ENCODE peak calls at places on chromosomes 1 and 21, in five cellular contexts. One of them, this sample, is unnamed.

GRCh38 chr1:1318131-1318652 is 6.3 kb downstream of the INTS11 start:
- DNase-seq in colonic mucosa: peak; percentile 77
- DNase-seq in ovary: peak; percentile 89
- DNase-seq in keratinocyte: no peak
- DNase-seq in osteoblast: peak; percentile 96
- DNase-seq in this sample: no peak

GRCh38 chr1:39567302-39567701 is 9.3 kb downstream of the PABPC4 start:
- DNase-seq in colonic mucosa: no peak
- DNase-seq in ovary: no peak
- DNase-seq in keratinocyte: no peak
- DNase-seq in osteoblast: no peak
- DNase-seq in this sample: no peak

GRCh38 chr1:47262787-47263413 is 30.9 kb upstream of the TAL1 start:
- DNase-seq in colonic mucosa: peak; percentile 60
- DNase-seq in ovary: no peak
- DNase-seq in keratinocyte: no peak
- DNase-seq in osteoblast: no peak
- DNase-seq in this sample: no peak

GRCh38 chr1:87684786-87685185 is 356.1 kb downstream of the LMO4 start:
- DNase-seq in colonic mucosa: no peak
- DNase-seq in ovary: no peak
- DNase-seq in keratinocyte: no peak
- DNase-seq in osteoblast: no peak
- DNase-seq in this sample: no peak

GRCh38 chr1:153231363-153231762 is 14.0 kb downstream of the PRR9 start:
- DNase-seq in colonic mucosa: peak; percentile 52
- DNase-seq in ovary: no peak
- DNase-seq in keratinocyte: no peak
- DNase-seq in osteoblast: no peak
- DNase-seq in this sample: peak; percentile 22

GRCh38 chr1:7250826-7251800 is 465.9 kb downstream of the CAMTA1 start:
- DNase-seq in colonic mucosa: peak; percentile 6
- DNase-seq in ovary: no peak
- DNase-seq in keratinocyte: no peak
- DNase-seq in osteoblast: no peak
- DNase-seq in this sample: no peak

GRCh38 chr1:19926296-19927129 is 3.1 kb upstream of the PLA2G2E start:
- DNase-seq in colonic mucosa: no peak
- DNase-seq in ovary: no peak
- DNase-seq in keratinocyte: no peak
- DNase-seq in osteoblast: no peak
- DNase-seq in this sample: no peak

GRCh38 chr1:59967141-59967697 is 40.6 kb upstream of the CYP2J2 start:
- DNase-seq in colonic mucosa: peak; percentile 32
- DNase-seq in ovary: no peak
- DNase-seq in keratinocyte: no peak
- DNase-seq in osteoblast: peak; percentile 95
- DNase-seq in this sample: no peak

GRCh38 chr1:31748265-31748859 is 15.8 kb downstream of the ADGRB2 start:
- DNase-seq in colonic mucosa: no peak
- DNase-seq in ovary: no peak
- DNase-seq in keratinocyte: no peak
- DNase-seq in osteoblast: no peak
- DNase-seq in this sample: no peak

GRCh38 chr1:35505911-35506798 is 51.0 kb downstream of the KIAA0319L start:
- DNase-seq in colonic mucosa: no peak
- DNase-seq in ovary: no peak
- DNase-seq in keratinocyte: no peak
- DNase-seq in osteoblast: peak; percentile 88
- DNase-seq in this sample: no peak

GRCh38 chr1:6435547-6435946 is 11.0 kb downstream of the ESPN start:
- DNase-seq in colonic mucosa: no peak
- DNase-seq in ovary: no peak
- DNase-seq in keratinocyte: no peak
- DNase-seq in osteoblast: no peak
- DNase-seq in this sample: no peak

GRCh38 chr1:25338188-25338981 is at the start of gene TMEM50A:
- DNase-seq in colonic mucosa: peak; percentile 92
- DNase-seq in ovary: peak; percentile 92
- DNase-seq in keratinocyte: no peak
- DNase-seq in osteoblast: peak; percentile 95
- DNase-seq in this sample: peak; percentile 94

GRCh38 chr1:239566074-239566473 is 179.7 kb downstream of the CHRM3 start:
- DNase-seq in colonic mucosa: no peak
- DNase-seq in ovary: no peak
- DNase-seq in keratinocyte: no peak
- DNase-seq in osteoblast: peak; percentile 56
- DNase-seq in this sample: no peak

GRCh38 chr1:51236548-51237312 is 657 bp downstream of the RNF11 start:
- DNase-seq in colonic mucosa: peak; percentile 66
- DNase-seq in ovary: peak; percentile 69
- DNase-seq in keratinocyte: no peak
- DNase-seq in osteoblast: peak; percentile 75
- DNase-seq in this sample: peak; percentile 79

GRCh38 chr1:17569200-17570139 is 30.0 kb downstream of the ARHGEF10L start:
- DNase-seq in colonic mucosa: peak; percentile 81
- DNase-seq in ovary: peak; percentile 91
- DNase-seq in keratinocyte: no peak
- DNase-seq in osteoblast: peak; percentile 99
- DNase-seq in this sample: peak; percentile 99

GRCh38 chr21:45589686-45590245 is 47.5 kb upstream of the SLC19A1 start:
- DNase-seq in colonic mucosa: no peak
- DNase-seq in ovary: no peak
- DNase-seq in keratinocyte: no peak
- DNase-seq in osteoblast: no peak
- DNase-seq in this sample: no peak

GRCh38 chr21:33543505-33544129 is 779 bp downstream of the SON start:
- DNase-seq in colonic mucosa: peak; percentile 81
- DNase-seq in ovary: peak; percentile 70
- DNase-seq in keratinocyte: no peak
- DNase-seq in osteoblast: peak; percentile 53
- DNase-seq in this sample: no peak

GRCh38 chr1:220902916-220903315 is 23.7 kb downstream of the HLX start:
- DNase-seq in colonic mucosa: no peak
- DNase-seq in ovary: no peak
- DNase-seq in keratinocyte: no peak
- DNase-seq in osteoblast: no peak
- DNase-seq in this sample: no peak

GRCh38 chr1:7341145-7341900 is 429.8 kb upstream of the VAMP3 start:
- DNase-seq in colonic mucosa: peak; percentile 36
- DNase-seq in ovary: no peak
- DNase-seq in keratinocyte: no peak
- DNase-seq in osteoblast: no peak
- DNase-seq in this sample: no peak

GRCh38 chr1:20069932-20070331 is at the start of gene PLA2G5:
- DNase-seq in colonic mucosa: peak; percentile 20
- DNase-seq in ovary: peak; percentile 82
- DNase-seq in keratinocyte: no peak
- DNase-seq in osteoblast: no peak
- DNase-seq in this sample: peak; percentile 91

GRCh38 chr1:163844393-163844948 is 522.7 kb downstream of the NUF2 start:
- DNase-seq in colonic mucosa: no peak
- DNase-seq in ovary: no peak
- DNase-seq in keratinocyte: no peak
- DNase-seq in osteoblast: no peak
- DNase-seq in this sample: no peak

GRCh38 chr21:43323244-43324005 is 103.5 kb downstream of the SIK1 start:
- DNase-seq in colonic mucosa: no peak
- DNase-seq in ovary: peak; percentile 72
- DNase-seq in keratinocyte: no peak
- DNase-seq in osteoblast: no peak
- DNase-seq in this sample: no peak

GRCh38 chr1:200556005-200556404 is 64.5 kb downstream of the KIF14 start:
- DNase-seq in colonic mucosa: no peak
- DNase-seq in ovary: no peak
- DNase-seq in keratinocyte: no peak
- DNase-seq in osteoblast: no peak
- DNase-seq in this sample: no peak

GRCh38 chr1:38015978-38016640 is 3.6 kb downstream of the UTP11 start:
- DNase-seq in colonic mucosa: no peak
- DNase-seq in ovary: no peak
- DNase-seq in keratinocyte: no peak
- DNase-seq in osteoblast: no peak
- DNase-seq in this sample: no peak

GRCh38 chr1:245512181-245512888 is 357.6 kb downstream of the KIF26B start:
- DNase-seq in colonic mucosa: no peak
- DNase-seq in ovary: no peak
- DNase-seq in keratinocyte: no peak
- DNase-seq in osteoblast: no peak
- DNase-seq in this sample: no peak

GRCh38 chr1:151681921-151682320 is 34.7 kb downstream of the CELF3 start:
- DNase-seq in colonic mucosa: no peak
- DNase-seq in ovary: no peak
- DNase-seq in keratinocyte: no peak
- DNase-seq in osteoblast: no peak
- DNase-seq in this sample: no peak

GRCh38 chr1:153058826-153059784 is 1.8 kb upstream of the SPRR2A start:
- DNase-seq in colonic mucosa: no peak
- DNase-seq in ovary: no peak
- DNase-seq in keratinocyte: no peak
- DNase-seq in osteoblast: no peak
- DNase-seq in this sample: no peak

GRCh38 chr1:163315773-163316374 is 5.9 kb upstream of the NUF2 start:
- DNase-seq in colonic mucosa: peak; percentile 24
- DNase-seq in ovary: peak; percentile 16
- DNase-seq in keratinocyte: no peak
- DNase-seq in osteoblast: no peak
- DNase-seq in this sample: no peak

GRCh38 chr1:43036932-43037331 is 78.3 kb upstream of the SLC2A1 start:
- DNase-seq in colonic mucosa: no peak
- DNase-seq in ovary: no peak
- DNase-seq in keratinocyte: no peak
- DNase-seq in osteoblast: no peak
- DNase-seq in this sample: no peak

DNA sequence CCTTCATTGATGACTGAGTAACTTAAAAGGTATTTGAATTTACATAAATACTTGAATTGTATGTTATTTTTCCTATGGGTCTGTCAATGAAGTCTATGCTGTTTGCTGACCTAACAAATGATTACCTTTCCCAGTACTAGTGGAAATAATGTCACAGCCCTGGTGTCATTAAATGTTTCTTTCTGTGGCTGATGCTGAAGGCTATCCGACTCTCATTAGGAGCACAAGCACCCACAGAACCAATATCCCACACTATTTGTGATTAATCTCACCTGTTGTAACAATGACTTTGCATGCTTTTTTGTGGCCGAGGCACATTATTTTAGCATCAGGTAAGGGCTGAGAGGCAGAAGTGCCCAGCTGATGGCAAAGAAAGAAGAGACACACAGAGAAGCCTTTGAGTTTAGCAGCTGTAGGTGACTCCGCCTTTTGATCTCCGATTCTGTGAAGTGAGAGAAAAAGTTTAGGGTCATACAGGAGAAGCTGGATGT is 25.8 kb upstream of the TRIM45 start:
- DNase-seq in colonic mucosa: no peak
- DNase-seq in ovary: no peak
- DNase-seq in keratinocyte: no peak
- DNase-seq in osteoblast: no peak
- DNase-seq in this sample: no peak
- H3K27ac ChIP-seq in colonic mucosa: no peak overlapping the region
- H3K27ac ChIP-seq in ovary: no peak overlapping the region
- H3K27ac ChIP-seq in keratinocyte: no peak overlapping the region
- H3K27ac ChIP-seq in osteoblast: peak overlapping the region; percentile 75
- H3K27ac ChIP-seq in this sample: no peak overlapping the region

DNA sequence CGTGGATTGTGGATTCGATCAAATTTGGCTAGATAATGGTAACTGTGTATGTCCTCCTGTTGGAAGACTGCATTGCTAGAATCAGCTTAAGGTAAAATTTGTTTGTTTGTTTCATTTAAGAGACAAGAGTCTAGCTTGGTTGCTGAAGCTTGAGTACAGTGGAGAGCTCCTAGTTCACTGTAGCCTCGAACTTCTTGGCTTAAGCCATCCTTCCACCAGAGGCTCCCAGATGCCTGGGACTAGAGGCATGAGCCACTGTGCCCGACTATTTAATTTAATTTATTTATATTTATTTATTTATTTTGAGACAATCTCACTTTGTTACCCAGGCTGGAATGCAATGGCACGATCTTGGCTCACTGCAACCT is 1.5 kb downstream of the PHACTR4 start:
- DNase-seq in colonic mucosa: no peak
- DNase-seq in ovary: no peak
- DNase-seq in keratinocyte: no peak
- DNase-seq in osteoblast: no peak
- DNase-seq in this sample: no peak
- H3K4me3 ChIP-seq in colonic mucosa: peak overlapping the region; percentile 88
- H3K4me3 ChIP-seq in ovary: no peak overlapping the region
- H3K4me3 ChIP-seq in keratinocyte: peak overlapping the region; percentile 91
- H3K4me3 ChIP-seq in osteoblast: peak overlapping the region; percentile 91
- H3K4me3 ChIP-seq in this sample: peak overlapping the region; percentile 93

GRCh38 chr1:58783090-58783992 is 506 bp downstream of the JUN start:
- DNase-seq in colonic mucosa: peak; percentile 53
- DNase-seq in ovary: peak; percentile 68
- DNase-seq in keratinocyte: no peak
- DNase-seq in osteoblast: peak; percentile 73
- DNase-seq in this sample: peak; percentile 87
- H3K27ac ChIP-seq in colonic mucosa: peak overlapping the region; percentile 99
- H3K27ac ChIP-seq in ovary: peak overlapping the region; percentile 99
- H3K27ac ChIP-seq in keratinocyte: peak overlapping the region; percentile 90
- H3K27ac ChIP-seq in osteoblast: peak overlapping the region; percentile 88
- H3K27ac ChIP-seq in this sample: peak overlapping the region; percentile 98

GRCh38 chr1:160488347-160489058 is 34.6 kb downstream of the SLAMF6 start:
- DNase-seq in colonic mucosa: no peak
- DNase-seq in ovary: no peak
- DNase-seq in keratinocyte: no peak
- DNase-seq in osteoblast: no peak
- DNase-seq in this sample: no peak
- H3K4me3 ChIP-seq in colonic mucosa: no peak overlapping the region
- H3K4me3 ChIP-seq in ovary: no peak overlapping the region
- H3K4me3 ChIP-seq in keratinocyte: no peak overlapping the region
- H3K4me3 ChIP-seq in osteoblast: no peak overlapping the region
- H3K4me3 ChIP-seq in this sample: no peak overlapping the region

GRCh38 chr1:52928083-52928404 is 968 bp downstream of the SCP2 start:
- DNase-seq in colonic mucosa: no peak
- DNase-seq in ovary: no peak
- DNase-seq in keratinocyte: no peak
- DNase-seq in osteoblast: peak; percentile 88
- DNase-seq in this sample: no peak
- H3K27ac ChIP-seq in colonic mucosa: no peak overlapping the region
- H3K27ac ChIP-seq in ovary: peak overlapping the region; percentile 72
- H3K27ac ChIP-seq in keratinocyte: no peak overlapping the region
- H3K27ac ChIP-seq in osteoblast: peak overlapping the region; percentile 69
- H3K27ac ChIP-seq in this sample: peak overlapping the region; percentile 67

GRCh38 chr1:93171549-93172050 is 8.6 kb downstream of the TMED5 start:
- DNase-seq in colonic mucosa: no peak
- DNase-seq in ovary: no peak
- DNase-seq in keratinocyte: no peak
- DNase-seq in osteoblast: no peak
- DNase-seq in this sample: no peak
- H3K4me3 ChIP-seq in colonic mucosa: no peak overlapping the region
- H3K4me3 ChIP-seq in ovary: no peak overlapping the region
- H3K4me3 ChIP-seq in keratinocyte: no peak overlapping the region
- H3K4me3 ChIP-seq in osteoblast: no peak overlapping the region
- H3K4me3 ChIP-seq in this sample: no peak overlapping the region

This sample was measured in coronary artery.